ENCODE peak calls at places on chromosomes 7 and 10, in five cellular contexts. J is HFF-Myc, Q is fibroblast of lung, A is GM12864, L is AG09309. C is an unnamed sample.
A peak's percentile ranks its signal among the peaks of the same experiment; 100 is the strongest.

GRCh38 chr10:22252801-22253577 is 35.2 kb upstream of the EBLN1 start:
- DNase-seq in L (no peak), J (no peak), Q (peak; percentile 16), A (no peak), C (no peak)

GRCh38 chr7:154620307-154620706 is 382.6 kb downstream of the PAXIP1 start:
- DNase-seq in J (no peak), L (no peak), A (no peak), Q (no peak), C (no peak)

GRCh38 chr7:39248693-39249090 is 271.0 kb downstream of the POU6F2 start:
- DNase-seq in L (no peak), J (no peak), Q (no peak), A (no peak), C (no peak)

GRCh38 chr10:70828923-70829322 is 13.2 kb downstream of the SGPL1 start:
- DNase-seq in Q (no peak), J (no peak), A (no peak), L (no peak), C (no peak)

GRCh38 chr10:125028291-125028867 is 86.5 kb downstream of the ZRANB1 start:
- DNase-seq in L (no peak), J (peak; percentile 25), A (no peak), Q (no peak), C (peak; percentile 48)

GRCh38 chr10:112490543-112490942 is 43.5 kb downstream of the VTI1A start:
- DNase-seq in J (no peak), Q (peak; percentile 18), A (no peak), L (no peak), C (peak; percentile 15)

GRCh38 chr10:72226418-72227027 is 10.4 kb upstream of the ASCC1 start:
- DNase-seq in L (no peak), J (no peak), A (no peak), Q (no peak), C (no peak)

GRCh38 chr10:123882681-123883445 is 8.7 kb downstream of the CPXM2 start:
- DNase-seq in J (no peak), A (no peak), L (no peak), Q (no peak), C (no peak)

GRCh38 chr10:123642293-123642692 is 23.9 kb upstream of the GPR26 start:
- DNase-seq in A (no peak), J (no peak), L (no peak), Q (no peak), C (no peak)

GRCh38 chr10:82150123-82150900 is 275.3 kb downstream of the NRG3 start:
- DNase-seq in A (no peak), L (no peak), J (no peak), Q (no peak), C (no peak)

DNA sequence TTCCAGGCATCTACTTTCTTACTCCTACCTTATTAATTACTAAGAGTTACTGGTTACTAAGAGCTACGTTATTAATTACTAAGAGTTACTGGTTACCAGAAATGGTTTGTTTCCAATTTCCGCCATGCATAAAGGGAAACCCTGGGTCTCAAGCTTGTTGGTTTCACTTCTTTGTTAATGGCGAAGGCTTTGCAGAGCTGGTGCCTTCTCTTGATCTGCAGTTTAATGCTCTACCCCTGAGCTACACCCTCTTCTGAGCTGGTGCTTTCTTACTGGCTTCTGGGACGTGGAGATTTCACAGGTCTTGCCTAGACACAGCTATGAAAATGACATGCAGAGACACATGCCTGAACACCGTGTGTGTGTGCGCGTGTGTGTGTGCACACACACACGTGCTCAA is 560 bp downstream of the CPA4 start:
- DNase-seq in A (peak; percentile 22), J (no peak), Q (no peak), L (no peak), C (no peak)
- H3K4me3 ChIP-seq in A (no peak overlapping the region), J (no peak overlapping the region), Q (no peak overlapping the region), L (no peak overlapping the region), C (peak overlapping the region; percentile 9)

GRCh38 chr7:99525713-99526440 is 21.4 kb downstream of the ZKSCAN5 start:
- DNase-seq in L (no peak), A (no peak), J (no peak), Q (peak; percentile 15), C (no peak)
- TF ChIP-seq CTCF in L (peak; percentile 36), A (no peak), J (peak; percentile 41), Q (no peak), C (no peak)

DNA sequence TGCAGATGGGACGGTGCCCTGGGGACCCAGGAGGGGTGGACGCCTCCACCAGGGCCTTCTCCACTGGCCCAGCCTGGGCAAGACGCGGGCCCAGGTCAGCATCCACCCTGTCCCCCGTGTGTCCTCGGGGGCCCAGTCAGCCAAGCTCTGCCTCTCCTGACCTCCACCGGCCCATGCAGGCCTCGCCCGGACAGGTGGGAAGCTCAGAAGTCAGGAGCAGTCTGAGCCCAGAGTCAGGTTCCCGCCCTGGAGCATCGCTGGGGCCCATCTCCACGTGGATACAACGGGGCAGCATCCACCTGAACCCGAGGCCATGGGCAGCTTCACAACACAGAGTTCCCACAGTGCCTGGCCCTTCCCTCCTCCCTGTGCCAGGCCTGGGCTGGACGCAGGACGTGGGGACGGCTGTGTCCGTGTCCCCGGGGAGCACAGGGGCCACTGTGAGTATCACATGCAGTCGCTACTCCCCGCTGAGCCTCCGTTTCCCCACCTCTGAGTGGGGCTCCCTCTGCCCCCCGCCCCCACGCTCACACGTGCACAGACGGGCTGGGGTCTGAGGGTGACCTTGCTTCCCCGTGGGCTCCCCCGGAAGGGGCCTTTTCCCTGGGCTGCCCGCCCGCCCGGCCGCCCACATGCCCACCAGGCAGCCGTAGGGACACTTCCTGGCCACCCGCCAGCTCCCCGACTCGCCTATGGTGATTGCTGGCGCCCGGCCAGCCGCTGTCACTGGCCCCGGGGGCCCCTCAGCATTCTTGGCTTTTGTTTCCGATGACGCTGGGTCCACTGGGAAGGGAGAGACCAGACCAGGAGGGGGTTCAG is 64.3 kb downstream of the PDGFA start:
- DNase-seq in Q (no peak), L (no peak), A (no peak), J (no peak), C (no peak)
- H3K4me3 ChIP-seq in Q (no peak overlapping the region), L (no peak overlapping the region), A (no peak overlapping the region), J (no peak overlapping the region), C (no peak overlapping the region)

GRCh38 chr7:3393862-3394261 is 92.8 kb downstream of the SDK1 start:
- DNase-seq in L (no peak), J (no peak), Q (no peak), A (no peak), C (no peak)

GRCh38 chr7:3397324-3397723 is 96.3 kb downstream of the SDK1 start:
- DNase-seq in J (no peak), Q (no peak), L (no peak), A (no peak), C (no peak)

GRCh38 chr7:3404490-3404889 is 103.4 kb downstream of the SDK1 start:
- DNase-seq in Q (peak; percentile 83), J (no peak), A (no peak), L (no peak), C (peak; percentile 2)

DNA sequence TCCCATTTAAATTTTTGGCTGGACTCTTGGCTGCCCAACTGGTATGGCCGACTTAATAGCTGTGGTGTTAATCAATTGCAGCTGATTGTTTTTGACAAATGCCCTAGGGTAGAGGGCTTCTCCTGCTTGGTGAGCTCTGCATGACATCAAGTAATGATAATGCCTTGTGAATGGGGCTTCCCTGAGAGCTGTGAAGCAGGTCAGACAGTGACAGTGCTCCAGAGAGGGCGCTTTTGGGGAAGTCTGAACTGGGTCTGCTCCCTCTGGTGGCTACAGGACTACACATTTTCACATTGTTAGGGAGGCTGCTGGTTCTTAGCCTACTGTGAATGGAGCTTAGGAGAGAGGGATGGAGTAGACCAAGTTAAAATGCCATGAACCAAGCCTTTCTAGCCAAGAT is 98.8 kb downstream of the SDK1 start:
- DNase-seq in A (peak; percentile 1), Q (peak; percentile 29), L (no peak), J (no peak), C (peak; percentile 9)
- TF ChIP-seq CTCF in A (peak; percentile 42), Q (no peak), L (no peak), J (peak; percentile 31), C (peak; percentile 29)

C was measured in fibroblast of the aortic adventitia.